ENCODE peak calls at places on chromosomes 7 and 10, in ten cellular contexts. Q is AG04450, H is heart left ventricle, X is GM06990, E is coronary artery, Y is heart right ventricle, S is thyroid gland, N is tibial artery, T is WERI-Rb-1, R is HFF-Myc. B is an unnamed sample.
A peak's percentile ranks its signal among the peaks of the same experiment; 100 is the strongest.

GRCh38 chr10:96512997-96513685 is 585 bp downstream of the TLL2 start:
- DNase-seq in Q (no peak), H (peak; percentile 18), X (no peak), E (no peak), Y (no peak), S (peak; percentile 13), N (no peak), T (no peak), R (no peak), B (no peak)

GRCh38 chr7:140649566-140650205 is 9.1 kb upstream of the DENND2A start:
- DNase-seq in Q (no peak), H (no peak), X (no peak), E (no peak), Y (no peak), S (no peak), N (peak; percentile 35), T (no peak), R (no peak), B (no peak)

GRCh38 chr10:77598606-77599005 is 39.0 kb downstream of the KCNMA1 start:
- DNase-seq in Q (no peak), H (no peak), X (no peak), E (no peak), Y (no peak), S (no peak), N (no peak), T (no peak), R (no peak), B (no peak)

GRCh38 chr7:132443776-132444520 is 132.3 kb downstream of the PLXNA4 start:
- DNase-seq in Q (no peak), H (no peak), X (no peak), E (no peak), Y (no peak), S (no peak), N (no peak), T (no peak), R (no peak), B (no peak)

GRCh38 chr10:126924915-126925300 is 19.7 kb downstream of the DOCK1 start:
- DNase-seq in Q (no peak), H (no peak), X (no peak), E (no peak), Y (no peak), S (no peak), N (no peak), T (no peak), R (no peak), B (no peak)

GRCh38 chr7:8637322-8637721 is 203.9 kb downstream of the NXPH1 start:
- DNase-seq in Q (no peak), H (no peak), X (no peak), E (no peak), Y (no peak), S (no peak), N (no peak), T (no peak), R (no peak), B (no peak)

GRCh38 chr7:81780914-81781693 is 11.3 kb upstream of the HGF start:
- DNase-seq in Q (no peak), H (no peak), X (no peak), E (no peak), Y (no peak), S (no peak), N (no peak), T (no peak), R (no peak), B (no peak)

GRCh38 chr10:122140477-122140902 is 130.6 kb upstream of the BTBD16 start:
- DNase-seq in Q (no peak), H (no peak), X (no peak), E (peak; percentile 83), Y (peak; percentile 53), S (peak; percentile 86), N (peak; percentile 83), T (no peak), R (no peak), B (peak; percentile 68)

GRCh38 chr7:142516038-142516501 is 233.2 kb upstream of the PRSS1 start:
- DNase-seq in Q (peak; percentile 29), H (no peak), X (no peak), E (no peak), Y (no peak), S (peak; percentile 47), N (no peak), T (peak; percentile 53), R (peak; percentile 57), B (no peak)

GRCh38 chr10:42801135-42801534 is 18.5 kb downstream of the BMS1 start:
- DNase-seq in Q (no peak), H (no peak), X (no peak), E (no peak), Y (no peak), S (no peak), N (no peak), T (no peak), R (no peak), B (no peak)

GRCh38 chr10:69130251-69130650 is 6.3 kb downstream of the VPS26A start:
- DNase-seq in Q (no peak), H (no peak), X (no peak), E (no peak), Y (no peak), S (no peak), N (no peak), T (no peak), R (no peak), B (no peak)

DNA sequence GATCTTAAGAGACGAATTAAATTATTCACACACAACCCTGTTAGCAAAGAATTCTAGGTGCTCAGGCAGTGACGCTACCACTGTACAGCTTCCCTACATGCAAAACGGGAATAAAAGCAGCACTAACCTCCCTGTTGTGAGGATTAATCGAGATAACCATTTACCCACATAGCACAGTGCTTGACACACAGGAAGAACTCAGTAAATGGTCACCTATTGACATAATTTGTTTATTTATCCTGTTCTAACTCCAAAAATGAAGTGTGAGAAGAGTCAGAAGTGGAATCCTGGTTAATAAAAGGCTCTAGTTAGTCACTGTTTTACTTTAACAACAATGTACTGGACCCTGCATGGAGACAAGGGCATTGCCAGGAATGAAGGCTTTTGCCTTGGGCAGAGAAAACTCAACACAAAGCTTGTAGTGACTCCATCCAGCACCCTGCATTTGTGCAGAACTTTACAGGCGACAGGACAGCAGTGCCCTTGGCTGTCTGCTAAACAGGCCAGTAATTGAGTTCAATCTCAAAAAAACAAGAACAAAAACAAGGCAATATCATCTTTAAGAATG is 103.8 kb downstream of the SORBS1 start:
- DNase-seq in Q (no peak), H (no peak), X (no peak), E (peak; percentile 14), Y (no peak), S (no peak), N (no peak), T (no peak), R (no peak), B (peak; percentile 92)
- TF ChIP-seq CTCF in Q (no peak), H (no peak), X (no peak), E (no peak), Y (no peak), S (no peak), N (no peak), T (no peak), R (no peak), B (no peak)

GRCh38 chr7:66669088-66669487 is 40.4 kb downstream of the KCTD7 start:
- DNase-seq in Q (no peak), H (no peak), X (no peak), E (no peak), Y (no peak), S (no peak), N (no peak), T (no peak), R (no peak), B (no peak)
- H3K4me3 ChIP-seq in Q (no peak overlapping the region), H (no peak overlapping the region), X (no peak overlapping the region), E (no peak overlapping the region), Y (no peak overlapping the region), S (no peak overlapping the region), N (no peak overlapping the region), T (no peak overlapping the region), R (no peak overlapping the region), B (no peak overlapping the region)

DNA sequence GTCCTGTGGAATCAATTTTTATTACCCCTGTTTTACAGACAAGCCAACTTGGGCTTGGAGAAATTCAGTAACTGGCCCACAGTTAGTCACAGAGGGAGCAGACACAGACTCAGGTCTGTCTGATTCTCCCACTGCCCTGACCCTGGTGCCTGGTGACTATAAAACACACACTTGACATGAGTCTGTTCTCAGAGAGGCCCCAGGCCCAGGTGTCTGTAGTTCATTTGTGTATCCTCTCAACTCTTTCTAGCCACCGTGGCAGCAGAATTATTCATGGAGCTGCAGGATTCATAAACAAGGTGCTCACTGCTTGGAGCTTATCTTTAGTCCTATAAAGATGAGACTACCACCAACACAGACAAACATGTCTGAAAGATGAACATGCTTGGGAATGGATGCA is 79.3 kb upstream of the PDCD4 start:
- DNase-seq in Q (no peak), H (no peak), X (no peak), E (no peak), Y (no peak), S (no peak), N (no peak), T (no peak), R (no peak), B (no peak)
- TF ChIP-seq CTCF in Q (no peak), H (no peak), X (no peak), E (no peak), Y (no peak), S (no peak), N (no peak), T (no peak), R (no peak), B (no peak)

GRCh38 chr7:26372738-26373137 is 81.1 kb downstream of the SNX10 start:
- DNase-seq in Q (no peak), H (no peak), X (no peak), E (no peak), Y (no peak), S (no peak), N (no peak), T (no peak), R (no peak), B (no peak)

GRCh38 chr7:26376208-26376917 is 84.7 kb downstream of the SNX10 start:
- DNase-seq in Q (no peak), H (peak; percentile 7), X (peak; percentile 52), E (no peak), Y (no peak), S (peak; percentile 4), N (no peak), T (peak; percentile 86), R (no peak), B (no peak)

GRCh38 chr7:26374665-26375373 is 83.2 kb downstream of the SNX10 start:
- DNase-seq in Q (no peak), H (no peak), X (no peak), E (no peak), Y (no peak), S (no peak), N (no peak), T (no peak), R (no peak), B (no peak)

GRCh38 chr7:26372211-26372610 is 80.5 kb downstream of the SNX10 start:
- DNase-seq in Q (no peak), H (no peak), X (no peak), E (no peak), Y (no peak), S (no peak), N (no peak), T (no peak), R (no peak), B (no peak)

DNA sequence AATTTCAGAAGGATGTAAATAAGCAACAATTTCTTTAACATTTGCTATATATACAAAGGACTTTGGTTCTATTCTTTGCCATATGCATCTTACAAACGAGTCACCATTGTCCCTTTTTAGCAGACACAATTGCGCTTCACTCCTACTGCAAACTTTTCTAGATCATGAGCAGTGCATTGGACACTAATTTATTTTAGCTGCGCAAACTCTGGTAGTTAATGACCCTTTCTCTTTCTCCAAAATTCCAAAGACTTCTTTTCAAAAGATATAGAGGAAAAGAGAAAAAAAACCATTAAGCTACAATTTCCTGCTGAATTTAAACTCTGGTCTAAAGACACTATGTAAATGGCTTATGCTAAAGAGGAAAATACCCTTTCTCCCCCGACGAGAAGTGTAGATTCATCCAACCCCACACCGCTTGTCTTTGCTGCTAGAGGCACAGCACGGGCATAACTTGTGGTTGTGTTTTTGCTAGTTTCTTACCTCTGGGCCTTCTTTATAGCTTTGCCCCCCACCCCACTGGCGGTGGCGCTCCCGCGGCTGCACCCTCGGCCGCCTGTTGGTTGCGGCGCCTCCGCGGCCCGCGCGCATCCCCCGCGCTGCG is 84.0 kb downstream of the SNX10 start:
- DNase-seq in Q (no peak), H (no peak), X (no peak), E (no peak), Y (no peak), S (no peak), N (no peak), T (no peak), R (no peak), B (no peak)
- H3K4me3 ChIP-seq in Q (no peak overlapping the region), H (no peak overlapping the region), X (peak overlapping the region; percentile 12), E (peak overlapping the region; percentile 61), Y (no peak overlapping the region), S (no peak overlapping the region), N (peak overlapping the region; percentile 35), T (peak overlapping the region; percentile 96), R (no peak overlapping the region), B (peak overlapping the region; percentile 60)

B was measured in epithelial cell of proximal tubule.